ENCODE peak calls at places on chromosomes 7 and 10, in nine cellular contexts. One of them, this sample, is unnamed.
A peak's percentile ranks its signal among the peaks of the same experiment; 100 is the strongest.

GRCh38 chr10:133276435-133277201 is at the start of gene ADAM8:
- DNase-seq in epithelial cell of esophagus: peak; percentile 51
- DNase-seq in stimulated activated CD4-positive, alpha-beta T cell treated with anti-CD3 and anti-CD28 coated beads, TNF-alpha, amount 100 ng/mL, for 48 hours: peak; percentile 47
- DNase-seq in choroid plexus epithelial cell: no peak
- DNase-seq in GM03348: peak; percentile 62
- DNase-seq in activated CD4-positive, CD25-positive, alpha-beta regulatory T cell: peak; percentile 29
- DNase-seq in lung: peak; percentile 54
- DNase-seq in HT1080: no peak
- DNase-seq in activated T-helper 1 cell treated with Interleukin-2 at 50 U/mL for 16 hours: peak; percentile 63
- DNase-seq in this sample: no peak

GRCh38 chr7:74544706-74545469 is 91.2 kb downstream of the GTF2IRD1 start:
- DNase-seq in activated T-helper 1 cell treated with Interleukin-2 at 50 U/mL for 16 hours: no peak
- DNase-seq in HT1080: peak; percentile 56
- DNase-seq in activated CD4-positive, CD25-positive, alpha-beta regulatory T cell: no peak
- DNase-seq in stimulated activated CD4-positive, alpha-beta T cell treated with anti-CD3 and anti-CD28 coated beads, TNF-alpha, amount 100 ng/mL, for 48 hours: no peak
- DNase-seq in choroid plexus epithelial cell: peak; percentile 85
- DNase-seq in lung: no peak
- DNase-seq in GM03348: peak; percentile 40
- DNase-seq in epithelial cell of esophagus: peak; percentile 46
- DNase-seq in this sample: no peak

GRCh38 chr7:132348341-132348740 is 227.9 kb downstream of the PLXNA4 start:
- DNase-seq in GM03348: no peak
- DNase-seq in epithelial cell of esophagus: no peak
- DNase-seq in choroid plexus epithelial cell: no peak
- DNase-seq in activated T-helper 1 cell treated with Interleukin-2 at 50 U/mL for 16 hours: no peak
- DNase-seq in HT1080: no peak
- DNase-seq in lung: no peak
- DNase-seq in activated CD4-positive, CD25-positive, alpha-beta regulatory T cell: no peak
- DNase-seq in stimulated activated CD4-positive, alpha-beta T cell treated with anti-CD3 and anti-CD28 coated beads, TNF-alpha, amount 100 ng/mL, for 48 hours: no peak
- DNase-seq in this sample: no peak

GRCh38 chr7:134995239-134996096 is 9.2 kb downstream of the AGBL3 start:
- DNase-seq in lung: no peak
- DNase-seq in choroid plexus epithelial cell: no peak
- DNase-seq in stimulated activated CD4-positive, alpha-beta T cell treated with anti-CD3 and anti-CD28 coated beads, TNF-alpha, amount 100 ng/mL, for 48 hours: no peak
- DNase-seq in activated T-helper 1 cell treated with Interleukin-2 at 50 U/mL for 16 hours: no peak
- DNase-seq in GM03348: no peak
- DNase-seq in activated CD4-positive, CD25-positive, alpha-beta regulatory T cell: no peak
- DNase-seq in HT1080: no peak
- DNase-seq in epithelial cell of esophagus: no peak
- DNase-seq in this sample: no peak

GRCh38 chr10:86295351-86295750 is 71.2 kb downstream of the GRID1 start:
- DNase-seq in activated CD4-positive, CD25-positive, alpha-beta regulatory T cell: no peak
- DNase-seq in epithelial cell of esophagus: no peak
- DNase-seq in HT1080: no peak
- DNase-seq in choroid plexus epithelial cell: no peak
- DNase-seq in lung: peak; percentile 14
- DNase-seq in stimulated activated CD4-positive, alpha-beta T cell treated with anti-CD3 and anti-CD28 coated beads, TNF-alpha, amount 100 ng/mL, for 48 hours: no peak
- DNase-seq in GM03348: no peak
- DNase-seq in activated T-helper 1 cell treated with Interleukin-2 at 50 U/mL for 16 hours: no peak
- DNase-seq in this sample: no peak

GRCh38 chr10:101385866-101386658 is 32.1 kb downstream of the BTRC start:
- DNase-seq in GM03348: no peak
- DNase-seq in choroid plexus epithelial cell: peak; percentile 40
- DNase-seq in stimulated activated CD4-positive, alpha-beta T cell treated with anti-CD3 and anti-CD28 coated beads, TNF-alpha, amount 100 ng/mL, for 48 hours: no peak
- DNase-seq in lung: no peak
- DNase-seq in HT1080: no peak
- DNase-seq in activated CD4-positive, CD25-positive, alpha-beta regulatory T cell: no peak
- DNase-seq in epithelial cell of esophagus: no peak
- DNase-seq in activated T-helper 1 cell treated with Interleukin-2 at 50 U/mL for 16 hours: no peak
- DNase-seq in this sample: no peak

GRCh38 chr7:27148776-27149641 is 1.4 kb upstream of the HOXA6 start:
- DNase-seq in activated T-helper 1 cell treated with Interleukin-2 at 50 U/mL for 16 hours: no peak
- DNase-seq in lung: no peak
- DNase-seq in stimulated activated CD4-positive, alpha-beta T cell treated with anti-CD3 and anti-CD28 coated beads, TNF-alpha, amount 100 ng/mL, for 48 hours: no peak
- DNase-seq in activated CD4-positive, CD25-positive, alpha-beta regulatory T cell: no peak
- DNase-seq in HT1080: no peak
- DNase-seq in choroid plexus epithelial cell: no peak
- DNase-seq in epithelial cell of esophagus: no peak
- DNase-seq in GM03348: peak; percentile 42
- DNase-seq in this sample: no peak

GRCh38 chr7:134448359-134449229 is 10.3 kb downstream of the AKR1B1 start:
- DNase-seq in HT1080: peak; percentile 89
- DNase-seq in activated T-helper 1 cell treated with Interleukin-2 at 50 U/mL for 16 hours: no peak
- DNase-seq in GM03348: peak; percentile 84
- DNase-seq in lung: no peak
- DNase-seq in choroid plexus epithelial cell: peak; percentile 84
- DNase-seq in activated CD4-positive, CD25-positive, alpha-beta regulatory T cell: no peak
- DNase-seq in stimulated activated CD4-positive, alpha-beta T cell treated with anti-CD3 and anti-CD28 coated beads, TNF-alpha, amount 100 ng/mL, for 48 hours: no peak
- DNase-seq in epithelial cell of esophagus: peak; percentile 92
- DNase-seq in this sample: no peak

GRCh38 chr10:43102063-43102828 is 25.4 kb downstream of the RET start:
- DNase-seq in HT1080: no peak
- DNase-seq in lung: no peak
- DNase-seq in activated CD4-positive, CD25-positive, alpha-beta regulatory T cell: no peak
- DNase-seq in GM03348: no peak
- DNase-seq in epithelial cell of esophagus: no peak
- DNase-seq in choroid plexus epithelial cell: no peak
- DNase-seq in stimulated activated CD4-positive, alpha-beta T cell treated with anti-CD3 and anti-CD28 coated beads, TNF-alpha, amount 100 ng/mL, for 48 hours: no peak
- DNase-seq in activated T-helper 1 cell treated with Interleukin-2 at 50 U/mL for 16 hours: no peak
- DNase-seq in this sample: no peak

GRCh38 chr7:42475082-42475481 is 238.1 kb upstream of the GLI3 start:
- DNase-seq in HT1080: no peak
- DNase-seq in activated T-helper 1 cell treated with Interleukin-2 at 50 U/mL for 16 hours: no peak
- DNase-seq in lung: no peak
- DNase-seq in stimulated activated CD4-positive, alpha-beta T cell treated with anti-CD3 and anti-CD28 coated beads, TNF-alpha, amount 100 ng/mL, for 48 hours: no peak
- DNase-seq in epithelial cell of esophagus: no peak
- DNase-seq in GM03348: no peak
- DNase-seq in choroid plexus epithelial cell: no peak
- DNase-seq in activated CD4-positive, CD25-positive, alpha-beta regulatory T cell: no peak
- DNase-seq in this sample: no peak

GRCh38 chr10:48289652-48290238 is 15.2 kb upstream of the FRMPD2 start:
- DNase-seq in stimulated activated CD4-positive, alpha-beta T cell treated with anti-CD3 and anti-CD28 coated beads, TNF-alpha, amount 100 ng/mL, for 48 hours: peak; percentile 15
- DNase-seq in choroid plexus epithelial cell: peak; percentile 63
- DNase-seq in HT1080: peak; percentile 51
- DNase-seq in activated T-helper 1 cell treated with Interleukin-2 at 50 U/mL for 16 hours: peak; percentile 4
- DNase-seq in lung: peak; percentile 44
- DNase-seq in activated CD4-positive, CD25-positive, alpha-beta regulatory T cell: peak; percentile 8
- DNase-seq in GM03348: peak; percentile 75
- DNase-seq in epithelial cell of esophagus: peak; percentile 63
- DNase-seq in this sample: no peak

GRCh38 chr7:129875745-129876411 is 76.9 kb downstream of the UBE2H start:
- DNase-seq in HT1080: peak; percentile 70
- DNase-seq in epithelial cell of esophagus: peak; percentile 75
- DNase-seq in activated CD4-positive, CD25-positive, alpha-beta regulatory T cell: no peak
- DNase-seq in stimulated activated CD4-positive, alpha-beta T cell treated with anti-CD3 and anti-CD28 coated beads, TNF-alpha, amount 100 ng/mL, for 48 hours: no peak
- DNase-seq in activated T-helper 1 cell treated with Interleukin-2 at 50 U/mL for 16 hours: no peak
- DNase-seq in GM03348: peak; percentile 19
- DNase-seq in choroid plexus epithelial cell: peak; percentile 69
- DNase-seq in lung: no peak
- DNase-seq in this sample: no peak

GRCh38 chr10:71916827-71917226 is 47.4 kb upstream of the CHST3 start:
- DNase-seq in choroid plexus epithelial cell: no peak
- DNase-seq in epithelial cell of esophagus: no peak
- DNase-seq in lung: no peak
- DNase-seq in activated T-helper 1 cell treated with Interleukin-2 at 50 U/mL for 16 hours: no peak
- DNase-seq in HT1080: no peak
- DNase-seq in activated CD4-positive, CD25-positive, alpha-beta regulatory T cell: no peak
- DNase-seq in stimulated activated CD4-positive, alpha-beta T cell treated with anti-CD3 and anti-CD28 coated beads, TNF-alpha, amount 100 ng/mL, for 48 hours: no peak
- DNase-seq in GM03348: no peak
- DNase-seq in this sample: no peak

GRCh38 chr7:155509725-155510551 is 36.4 kb downstream of the CNPY1 start:
- DNase-seq in epithelial cell of esophagus: no peak
- DNase-seq in lung: no peak
- DNase-seq in activated CD4-positive, CD25-positive, alpha-beta regulatory T cell: no peak
- DNase-seq in GM03348: no peak
- DNase-seq in choroid plexus epithelial cell: no peak
- DNase-seq in stimulated activated CD4-positive, alpha-beta T cell treated with anti-CD3 and anti-CD28 coated beads, TNF-alpha, amount 100 ng/mL, for 48 hours: no peak
- DNase-seq in activated T-helper 1 cell treated with Interleukin-2 at 50 U/mL for 16 hours: no peak
- DNase-seq in HT1080: no peak
- DNase-seq in this sample: no peak

GRCh38 chr7:157758468-157759245 is 421.9 kb downstream of the DNAJB6 start:
- DNase-seq in lung: no peak
- DNase-seq in GM03348: no peak
- DNase-seq in activated CD4-positive, CD25-positive, alpha-beta regulatory T cell: no peak
- DNase-seq in HT1080: no peak
- DNase-seq in epithelial cell of esophagus: no peak
- DNase-seq in choroid plexus epithelial cell: no peak
- DNase-seq in stimulated activated CD4-positive, alpha-beta T cell treated with anti-CD3 and anti-CD28 coated beads, TNF-alpha, amount 100 ng/mL, for 48 hours: no peak
- DNase-seq in activated T-helper 1 cell treated with Interleukin-2 at 50 U/mL for 16 hours: no peak
- DNase-seq in this sample: no peak

GRCh38 chr7:30543815-30544525 is 39.3 kb upstream of the GGCT start:
- DNase-seq in HT1080: no peak
- DNase-seq in lung: no peak
- DNase-seq in GM03348: no peak
- DNase-seq in stimulated activated CD4-positive, alpha-beta T cell treated with anti-CD3 and anti-CD28 coated beads, TNF-alpha, amount 100 ng/mL, for 48 hours: no peak
- DNase-seq in epithelial cell of esophagus: no peak
- DNase-seq in activated CD4-positive, CD25-positive, alpha-beta regulatory T cell: no peak
- DNase-seq in choroid plexus epithelial cell: no peak
- DNase-seq in activated T-helper 1 cell treated with Interleukin-2 at 50 U/mL for 16 hours: no peak
- DNase-seq in this sample: no peak

GRCh38 chr7:78129865-78130264 is 331.3 kb downstream of the PHTF2 start:
- DNase-seq in stimulated activated CD4-positive, alpha-beta T cell treated with anti-CD3 and anti-CD28 coated beads, TNF-alpha, amount 100 ng/mL, for 48 hours: no peak
- DNase-seq in choroid plexus epithelial cell: no peak
- DNase-seq in GM03348: no peak
- DNase-seq in HT1080: no peak
- DNase-seq in epithelial cell of esophagus: no peak
- DNase-seq in activated CD4-positive, CD25-positive, alpha-beta regulatory T cell: no peak
- DNase-seq in activated T-helper 1 cell treated with Interleukin-2 at 50 U/mL for 16 hours: no peak
- DNase-seq in lung: no peak
- DNase-seq in this sample: no peak

GRCh38 chr10:100662067-100662466 is 83.3 kb upstream of the PAX2 start:
- DNase-seq in HT1080: no peak
- DNase-seq in epithelial cell of esophagus: no peak
- DNase-seq in GM03348: no peak
- DNase-seq in choroid plexus epithelial cell: no peak
- DNase-seq in lung: no peak
- DNase-seq in activated T-helper 1 cell treated with Interleukin-2 at 50 U/mL for 16 hours: no peak
- DNase-seq in stimulated activated CD4-positive, alpha-beta T cell treated with anti-CD3 and anti-CD28 coated beads, TNF-alpha, amount 100 ng/mL, for 48 hours: no peak
- DNase-seq in activated CD4-positive, CD25-positive, alpha-beta regulatory T cell: no peak
- DNase-seq in this sample: no peak

GRCh38 chr7:36044096-36044892 is 108.8 kb upstream of the EEPD1 start:
- DNase-seq in GM03348: no peak
- DNase-seq in HT1080: no peak
- DNase-seq in epithelial cell of esophagus: no peak
- DNase-seq in activated CD4-positive, CD25-positive, alpha-beta regulatory T cell: no peak
- DNase-seq in lung: no peak
- DNase-seq in choroid plexus epithelial cell: no peak
- DNase-seq in stimulated activated CD4-positive, alpha-beta T cell treated with anti-CD3 and anti-CD28 coated beads, TNF-alpha, amount 100 ng/mL, for 48 hours: no peak
- DNase-seq in activated T-helper 1 cell treated with Interleukin-2 at 50 U/mL for 16 hours: no peak
- DNase-seq in this sample: no peak

GRCh38 chr7:27180431-27181175 is 4.4 kb downstream of the HOXA11 start:
- DNase-seq in GM03348: no peak
- DNase-seq in epithelial cell of esophagus: no peak
- DNase-seq in activated T-helper 1 cell treated with Interleukin-2 at 50 U/mL for 16 hours: no peak
- DNase-seq in choroid plexus epithelial cell: no peak
- DNase-seq in stimulated activated CD4-positive, alpha-beta T cell treated with anti-CD3 and anti-CD28 coated beads, TNF-alpha, amount 100 ng/mL, for 48 hours: no peak
- DNase-seq in lung: no peak
- DNase-seq in activated CD4-positive, CD25-positive, alpha-beta regulatory T cell: no peak
- DNase-seq in HT1080: no peak
- DNase-seq in this sample: no peak

GRCh38 chr7:93882481-93882880 is 8.1 kb downstream of the TFPI2 start:
- DNase-seq in choroid plexus epithelial cell: no peak
- DNase-seq in epithelial cell of esophagus: no peak
- DNase-seq in HT1080: no peak
- DNase-seq in activated T-helper 1 cell treated with Interleukin-2 at 50 U/mL for 16 hours: no peak
- DNase-seq in activated CD4-positive, CD25-positive, alpha-beta regulatory T cell: no peak
- DNase-seq in stimulated activated CD4-positive, alpha-beta T cell treated with anti-CD3 and anti-CD28 coated beads, TNF-alpha, amount 100 ng/mL, for 48 hours: no peak
- DNase-seq in GM03348: no peak
- DNase-seq in lung: no peak
- DNase-seq in this sample: no peak

GRCh38 chr10:71842424-71842823 is 8.6 kb downstream of the PSAP start:
- DNase-seq in epithelial cell of esophagus: no peak
- DNase-seq in HT1080: no peak
- DNase-seq in GM03348: no peak
- DNase-seq in lung: no peak
- DNase-seq in choroid plexus epithelial cell: no peak
- DNase-seq in activated T-helper 1 cell treated with Interleukin-2 at 50 U/mL for 16 hours: no peak
- DNase-seq in activated CD4-positive, CD25-positive, alpha-beta regulatory T cell: no peak
- DNase-seq in stimulated activated CD4-positive, alpha-beta T cell treated with anti-CD3 and anti-CD28 coated beads, TNF-alpha, amount 100 ng/mL, for 48 hours: no peak
- DNase-seq in this sample: no peak

GRCh38 chr7:143356414-143357050 is 6.0 kb downstream of the FAM131B start:
- DNase-seq in choroid plexus epithelial cell: no peak
- DNase-seq in GM03348: no peak
- DNase-seq in activated CD4-positive, CD25-positive, alpha-beta regulatory T cell: no peak
- DNase-seq in lung: no peak
- DNase-seq in activated T-helper 1 cell treated with Interleukin-2 at 50 U/mL for 16 hours: no peak
- DNase-seq in stimulated activated CD4-positive, alpha-beta T cell treated with anti-CD3 and anti-CD28 coated beads, TNF-alpha, amount 100 ng/mL, for 48 hours: no peak
- DNase-seq in epithelial cell of esophagus: no peak
- DNase-seq in HT1080: no peak
- DNase-seq in this sample: no peak

GRCh38 chr10:80539421-80539999 is 1.8 kb downstream of the SH2D4B start:
- DNase-seq in activated CD4-positive, CD25-positive, alpha-beta regulatory T cell: no peak
- DNase-seq in activated T-helper 1 cell treated with Interleukin-2 at 50 U/mL for 16 hours: no peak
- DNase-seq in HT1080: no peak
- DNase-seq in stimulated activated CD4-positive, alpha-beta T cell treated with anti-CD3 and anti-CD28 coated beads, TNF-alpha, amount 100 ng/mL, for 48 hours: no peak
- DNase-seq in epithelial cell of esophagus: no peak
- DNase-seq in lung: peak; percentile 28
- DNase-seq in choroid plexus epithelial cell: no peak
- DNase-seq in GM03348: no peak
- DNase-seq in this sample: no peak

GRCh38 chr10:30493609-30494530 is 59.9 kb downstream of the MAP3K8 start:
- DNase-seq in activated CD4-positive, CD25-positive, alpha-beta regulatory T cell: no peak
- DNase-seq in HT1080: no peak
- DNase-seq in GM03348: peak; percentile 44
- DNase-seq in stimulated activated CD4-positive, alpha-beta T cell treated with anti-CD3 and anti-CD28 coated beads, TNF-alpha, amount 100 ng/mL, for 48 hours: no peak
- DNase-seq in lung: peak; percentile 45
- DNase-seq in epithelial cell of esophagus: peak; percentile 86
- DNase-seq in activated T-helper 1 cell treated with Interleukin-2 at 50 U/mL for 16 hours: no peak
- DNase-seq in choroid plexus epithelial cell: peak; percentile 23
- DNase-seq in this sample: no peak

GRCh38 chr10:22712246-22712958 is 2.0 kb downstream of the PIP4K2A start:
- DNase-seq in choroid plexus epithelial cell: peak; percentile 49
- DNase-seq in activated CD4-positive, CD25-positive, alpha-beta regulatory T cell: no peak
- DNase-seq in stimulated activated CD4-positive, alpha-beta T cell treated with anti-CD3 and anti-CD28 coated beads, TNF-alpha, amount 100 ng/mL, for 48 hours: no peak
- DNase-seq in GM03348: peak; percentile 47
- DNase-seq in HT1080: no peak
- DNase-seq in activated T-helper 1 cell treated with Interleukin-2 at 50 U/mL for 16 hours: no peak
- DNase-seq in lung: no peak
- DNase-seq in epithelial cell of esophagus: no peak
- DNase-seq in this sample: no peak

GRCh38 chr7:1902231-1902855 is 232.3 kb downstream of the ELFN1 start:
- DNase-seq in stimulated activated CD4-positive, alpha-beta T cell treated with anti-CD3 and anti-CD28 coated beads, TNF-alpha, amount 100 ng/mL, for 48 hours: no peak
- DNase-seq in choroid plexus epithelial cell: no peak
- DNase-seq in activated T-helper 1 cell treated with Interleukin-2 at 50 U/mL for 16 hours: no peak
- DNase-seq in activated CD4-positive, CD25-positive, alpha-beta regulatory T cell: no peak
- DNase-seq in epithelial cell of esophagus: no peak
- DNase-seq in GM03348: no peak
- DNase-seq in HT1080: no peak
- DNase-seq in lung: no peak
- DNase-seq in this sample: no peak

GRCh38 chr7:114081606-114082425 is 163.0 kb upstream of the PPP1R3A start:
- DNase-seq in HT1080: peak; percentile 50
- DNase-seq in GM03348: peak; percentile 68
- DNase-seq in stimulated activated CD4-positive, alpha-beta T cell treated with anti-CD3 and anti-CD28 coated beads, TNF-alpha, amount 100 ng/mL, for 48 hours: no peak
- DNase-seq in epithelial cell of esophagus: peak; percentile 69
- DNase-seq in lung: no peak
- DNase-seq in activated T-helper 1 cell treated with Interleukin-2 at 50 U/mL for 16 hours: no peak
- DNase-seq in activated CD4-positive, CD25-positive, alpha-beta regulatory T cell: no peak
- DNase-seq in choroid plexus epithelial cell: peak; percentile 85
- DNase-seq in this sample: no peak

GRCh38 chr10:63543576-63543962 is 22.4 kb downstream of the REEP3 start:
- DNase-seq in stimulated activated CD4-positive, alpha-beta T cell treated with anti-CD3 and anti-CD28 coated beads, TNF-alpha, amount 100 ng/mL, for 48 hours: no peak
- DNase-seq in lung: no peak
- DNase-seq in activated T-helper 1 cell treated with Interleukin-2 at 50 U/mL for 16 hours: no peak
- DNase-seq in activated CD4-positive, CD25-positive, alpha-beta regulatory T cell: no peak
- DNase-seq in GM03348: no peak
- DNase-seq in HT1080: no peak
- DNase-seq in epithelial cell of esophagus: no peak
- DNase-seq in choroid plexus epithelial cell: no peak
- DNase-seq in this sample: no peak

GRCh38 chr7:48158404-48158803 is 12.9 kb upstream of the ABCA13 start:
- DNase-seq in GM03348: peak; percentile 43
- DNase-seq in lung: no peak
- DNase-seq in choroid plexus epithelial cell: peak; percentile 65
- DNase-seq in activated CD4-positive, CD25-positive, alpha-beta regulatory T cell: no peak
- DNase-seq in stimulated activated CD4-positive, alpha-beta T cell treated with anti-CD3 and anti-CD28 coated beads, TNF-alpha, amount 100 ng/mL, for 48 hours: no peak
- DNase-seq in epithelial cell of esophagus: no peak
- DNase-seq in activated T-helper 1 cell treated with Interleukin-2 at 50 U/mL for 16 hours: no peak
- DNase-seq in HT1080: peak; percentile 20
- DNase-seq in this sample: no peak

GRCh38 chr10:77478248-77478963 is 159.2 kb downstream of the KCNMA1 start:
- DNase-seq in lung: no peak
- DNase-seq in stimulated activated CD4-positive, alpha-beta T cell treated with anti-CD3 and anti-CD28 coated beads, TNF-alpha, amount 100 ng/mL, for 48 hours: no peak
- DNase-seq in activated T-helper 1 cell treated with Interleukin-2 at 50 U/mL for 16 hours: no peak
- DNase-seq in activated CD4-positive, CD25-positive, alpha-beta regulatory T cell: no peak
- DNase-seq in choroid plexus epithelial cell: peak; percentile 83
- DNase-seq in epithelial cell of esophagus: peak; percentile 83
- DNase-seq in GM03348: peak; percentile 83
- DNase-seq in HT1080: peak; percentile 88
- DNase-seq in this sample: no peak

This sample was measured in activated naive CD4-positive, alpha-beta T cell.